ENCODE peak calls at places on chromosome 14, in nine cellular contexts. One of them, this sample, is unnamed.
A peak's percentile ranks its signal among the peaks of the same experiment; 100 is the strongest.

GRCh38 chr14:57871487-57872080 is 5.7 kb upstream of the SLC35F4 start:
- DNase-seq in stimulated activated CD4-positive, alpha-beta T cell treated with anti-CD3 and anti-CD28 coated beads, Interleukin-15, amount 100 ng/mL, for 1 hour: no peak
- DNase-seq in heart left ventricle: peak; percentile 25
- DNase-seq in transverse colon: no peak
- DNase-seq in NCI-H510A: no peak
- DNase-seq in NCI-H187 treated with DMSO at 0.1 percent for 48 hours: no peak
- DNase-seq in NCI-H1694 treated with DMSO at 0.1 percent for 48 hours: peak; percentile 73
- DNase-seq in NCI-H2029: no peak
- DNase-seq in NCI-H1105 treated with DMSO at 0.1 percent for 48 hours: peak; percentile 24
- DNase-seq in this sample: peak; percentile 36

GRCh38 chr14:32986791-32987545 is 48.3 kb downstream of the NPAS3 start:
- DNase-seq in stimulated activated CD4-positive, alpha-beta T cell treated with anti-CD3 and anti-CD28 coated beads, Interleukin-15, amount 100 ng/mL, for 1 hour: no peak
- DNase-seq in heart left ventricle: no peak
- DNase-seq in transverse colon: no peak
- DNase-seq in NCI-H510A: no peak
- DNase-seq in NCI-H187 treated with DMSO at 0.1 percent for 48 hours: no peak
- DNase-seq in NCI-H1694 treated with DMSO at 0.1 percent for 48 hours: no peak
- DNase-seq in NCI-H2029: no peak
- DNase-seq in NCI-H1105 treated with DMSO at 0.1 percent for 48 hours: no peak
- DNase-seq in this sample: peak; percentile 41

GRCh38 chr14:23562822-23563472 is 4.6 kb downstream of the AP1G2 start:
- DNase-seq in stimulated activated CD4-positive, alpha-beta T cell treated with anti-CD3 and anti-CD28 coated beads, Interleukin-15, amount 100 ng/mL, for 1 hour: no peak
- DNase-seq in heart left ventricle: no peak
- DNase-seq in transverse colon: peak; percentile 41
- DNase-seq in NCI-H510A: no peak
- DNase-seq in NCI-H187 treated with DMSO at 0.1 percent for 48 hours: no peak
- DNase-seq in NCI-H1694 treated with DMSO at 0.1 percent for 48 hours: peak; percentile 68
- DNase-seq in NCI-H2029: peak; percentile 66
- DNase-seq in NCI-H1105 treated with DMSO at 0.1 percent for 48 hours: peak; percentile 57
- DNase-seq in this sample: no peak

GRCh38 chr14:79583738-79584405 is 627.4 kb downstream of the DIO2 start:
- DNase-seq in stimulated activated CD4-positive, alpha-beta T cell treated with anti-CD3 and anti-CD28 coated beads, Interleukin-15, amount 100 ng/mL, for 1 hour: no peak
- DNase-seq in heart left ventricle: no peak
- DNase-seq in transverse colon: no peak
- DNase-seq in NCI-H510A: no peak
- DNase-seq in NCI-H187 treated with DMSO at 0.1 percent for 48 hours: no peak
- DNase-seq in NCI-H1694 treated with DMSO at 0.1 percent for 48 hours: no peak
- DNase-seq in NCI-H2029: no peak
- DNase-seq in NCI-H1105 treated with DMSO at 0.1 percent for 48 hours: no peak
- DNase-seq in this sample: peak; percentile 48

GRCh38 chr14:55097894-55098560 is 31.0 kb upstream of the LGALS3 start:
- DNase-seq in stimulated activated CD4-positive, alpha-beta T cell treated with anti-CD3 and anti-CD28 coated beads, Interleukin-15, amount 100 ng/mL, for 1 hour: no peak
- DNase-seq in heart left ventricle: no peak
- DNase-seq in transverse colon: peak; percentile 71
- DNase-seq in NCI-H510A: no peak
- DNase-seq in NCI-H187 treated with DMSO at 0.1 percent for 48 hours: no peak
- DNase-seq in NCI-H1694 treated with DMSO at 0.1 percent for 48 hours: no peak
- DNase-seq in NCI-H2029: peak; percentile 47
- DNase-seq in NCI-H1105 treated with DMSO at 0.1 percent for 48 hours: no peak
- DNase-seq in this sample: no peak

GRCh38 chr14:37091651-37092050 is 80.8 kb downstream of the SLC25A21 start:
- DNase-seq in stimulated activated CD4-positive, alpha-beta T cell treated with anti-CD3 and anti-CD28 coated beads, Interleukin-15, amount 100 ng/mL, for 1 hour: no peak
- DNase-seq in heart left ventricle: no peak
- DNase-seq in transverse colon: no peak
- DNase-seq in NCI-H510A: no peak
- DNase-seq in NCI-H187 treated with DMSO at 0.1 percent for 48 hours: no peak
- DNase-seq in NCI-H1694 treated with DMSO at 0.1 percent for 48 hours: no peak
- DNase-seq in NCI-H2029: no peak
- DNase-seq in NCI-H1105 treated with DMSO at 0.1 percent for 48 hours: no peak
- DNase-seq in this sample: no peak

GRCh38 chr14:95389471-95390011 is 69.8 kb upstream of the CLMN start:
- DNase-seq in stimulated activated CD4-positive, alpha-beta T cell treated with anti-CD3 and anti-CD28 coated beads, Interleukin-15, amount 100 ng/mL, for 1 hour: no peak
- DNase-seq in heart left ventricle: peak; percentile 97
- DNase-seq in transverse colon: no peak
- DNase-seq in NCI-H510A: no peak
- DNase-seq in NCI-H187 treated with DMSO at 0.1 percent for 48 hours: no peak
- DNase-seq in NCI-H1694 treated with DMSO at 0.1 percent for 48 hours: no peak
- DNase-seq in NCI-H2029: no peak
- DNase-seq in NCI-H1105 treated with DMSO at 0.1 percent for 48 hours: no peak
- DNase-seq in this sample: peak; percentile 74

GRCh38 chr14:68394719-68395117 is 398.1 kb downstream of the ZFP36L1 start:
- DNase-seq in stimulated activated CD4-positive, alpha-beta T cell treated with anti-CD3 and anti-CD28 coated beads, Interleukin-15, amount 100 ng/mL, for 1 hour: no peak
- DNase-seq in heart left ventricle: peak; percentile 29
- DNase-seq in transverse colon: no peak
- DNase-seq in NCI-H510A: no peak
- DNase-seq in NCI-H187 treated with DMSO at 0.1 percent for 48 hours: no peak
- DNase-seq in NCI-H1694 treated with DMSO at 0.1 percent for 48 hours: no peak
- DNase-seq in NCI-H2029: no peak
- DNase-seq in NCI-H1105 treated with DMSO at 0.1 percent for 48 hours: no peak
- DNase-seq in this sample: no peak

GRCh38 chr14:21476925-21477681 is at the start of the genes RAB2B and TOX4:
- DNase-seq in stimulated activated CD4-positive, alpha-beta T cell treated with anti-CD3 and anti-CD28 coated beads, Interleukin-15, amount 100 ng/mL, for 1 hour: peak; percentile 92
- DNase-seq in heart left ventricle: peak; percentile 97
- DNase-seq in transverse colon: peak; percentile 97
- DNase-seq in NCI-H510A: peak; percentile 97
- DNase-seq in NCI-H187 treated with DMSO at 0.1 percent for 48 hours: peak; percentile 100
- DNase-seq in NCI-H1694 treated with DMSO at 0.1 percent for 48 hours: peak; percentile 99
- DNase-seq in NCI-H2029: peak; percentile 98
- DNase-seq in NCI-H1105 treated with DMSO at 0.1 percent for 48 hours: peak; percentile 98
- DNase-seq in this sample: peak; percentile 96

GRCh38 chr14:68794130-68794855 is 1.4 kb upstream of the ZFP36L1 start:
- DNase-seq in stimulated activated CD4-positive, alpha-beta T cell treated with anti-CD3 and anti-CD28 coated beads, Interleukin-15, amount 100 ng/mL, for 1 hour: peak; percentile 76
- DNase-seq in heart left ventricle: peak; percentile 92
- DNase-seq in transverse colon: peak; percentile 85
- DNase-seq in NCI-H510A: no peak
- DNase-seq in NCI-H187 treated with DMSO at 0.1 percent for 48 hours: no peak
- DNase-seq in NCI-H1694 treated with DMSO at 0.1 percent for 48 hours: no peak
- DNase-seq in NCI-H2029: peak; percentile 16
- DNase-seq in NCI-H1105 treated with DMSO at 0.1 percent for 48 hours: peak; percentile 21
- DNase-seq in this sample: peak; percentile 86

GRCh38 chr14:57189070-57189469 is 79.6 kb downstream of the EXOC5 start:
- DNase-seq in stimulated activated CD4-positive, alpha-beta T cell treated with anti-CD3 and anti-CD28 coated beads, Interleukin-15, amount 100 ng/mL, for 1 hour: no peak
- DNase-seq in heart left ventricle: no peak
- DNase-seq in transverse colon: no peak
- DNase-seq in NCI-H510A: peak; percentile 30
- DNase-seq in NCI-H187 treated with DMSO at 0.1 percent for 48 hours: no peak
- DNase-seq in NCI-H1694 treated with DMSO at 0.1 percent for 48 hours: peak; percentile 97
- DNase-seq in NCI-H2029: peak; percentile 82
- DNase-seq in NCI-H1105 treated with DMSO at 0.1 percent for 48 hours: peak; percentile 85
- DNase-seq in this sample: no peak

GRCh38 chr14:58072288-58073071 is 79.5 kb downstream of the ARMH4 start:
- DNase-seq in stimulated activated CD4-positive, alpha-beta T cell treated with anti-CD3 and anti-CD28 coated beads, Interleukin-15, amount 100 ng/mL, for 1 hour: no peak
- DNase-seq in heart left ventricle: peak; percentile 38
- DNase-seq in transverse colon: peak; percentile 41
- DNase-seq in NCI-H510A: no peak
- DNase-seq in NCI-H187 treated with DMSO at 0.1 percent for 48 hours: peak; percentile 44
- DNase-seq in NCI-H1694 treated with DMSO at 0.1 percent for 48 hours: peak; percentile 83
- DNase-seq in NCI-H2029: peak; percentile 67
- DNase-seq in NCI-H1105 treated with DMSO at 0.1 percent for 48 hours: peak; percentile 57
- DNase-seq in this sample: peak; percentile 15

GRCh38 chr14:55688566-55688965 is 108.6 kb downstream of the KTN1 start:
- DNase-seq in stimulated activated CD4-positive, alpha-beta T cell treated with anti-CD3 and anti-CD28 coated beads, Interleukin-15, amount 100 ng/mL, for 1 hour: no peak
- DNase-seq in heart left ventricle: no peak
- DNase-seq in transverse colon: no peak
- DNase-seq in NCI-H510A: no peak
- DNase-seq in NCI-H187 treated with DMSO at 0.1 percent for 48 hours: no peak
- DNase-seq in NCI-H1694 treated with DMSO at 0.1 percent for 48 hours: no peak
- DNase-seq in NCI-H2029: no peak
- DNase-seq in NCI-H1105 treated with DMSO at 0.1 percent for 48 hours: no peak
- DNase-seq in this sample: no peak

GRCh38 chr14:94021001-94021400 is 5.1 kb upstream of the OTUB2 start:
- DNase-seq in stimulated activated CD4-positive, alpha-beta T cell treated with anti-CD3 and anti-CD28 coated beads, Interleukin-15, amount 100 ng/mL, for 1 hour: no peak
- DNase-seq in heart left ventricle: no peak
- DNase-seq in transverse colon: no peak
- DNase-seq in NCI-H510A: no peak
- DNase-seq in NCI-H187 treated with DMSO at 0.1 percent for 48 hours: no peak
- DNase-seq in NCI-H1694 treated with DMSO at 0.1 percent for 48 hours: no peak
- DNase-seq in NCI-H2029: no peak
- DNase-seq in NCI-H1105 treated with DMSO at 0.1 percent for 48 hours: no peak
- DNase-seq in this sample: no peak

GRCh38 chr14:41597647-41598046 is 9.0 kb upstream of the LRFN5 start:
- DNase-seq in stimulated activated CD4-positive, alpha-beta T cell treated with anti-CD3 and anti-CD28 coated beads, Interleukin-15, amount 100 ng/mL, for 1 hour: no peak
- DNase-seq in heart left ventricle: no peak
- DNase-seq in transverse colon: no peak
- DNase-seq in NCI-H510A: no peak
- DNase-seq in NCI-H187 treated with DMSO at 0.1 percent for 48 hours: no peak
- DNase-seq in NCI-H1694 treated with DMSO at 0.1 percent for 48 hours: no peak
- DNase-seq in NCI-H2029: no peak
- DNase-seq in NCI-H1105 treated with DMSO at 0.1 percent for 48 hours: no peak
- DNase-seq in this sample: no peak

GRCh38 chr14:105944632-105945610 is 418.5 kb downstream of the TMEM121 start:
- DNase-seq in stimulated activated CD4-positive, alpha-beta T cell treated with anti-CD3 and anti-CD28 coated beads, Interleukin-15, amount 100 ng/mL, for 1 hour: peak; percentile 36
- DNase-seq in heart left ventricle: no peak
- DNase-seq in transverse colon: peak; percentile 77
- DNase-seq in NCI-H510A: no peak
- DNase-seq in NCI-H187 treated with DMSO at 0.1 percent for 48 hours: no peak
- DNase-seq in NCI-H1694 treated with DMSO at 0.1 percent for 48 hours: peak; percentile 51
- DNase-seq in NCI-H2029: peak; percentile 23
- DNase-seq in NCI-H1105 treated with DMSO at 0.1 percent for 48 hours: peak; percentile 63
- DNase-seq in this sample: no peak

GRCh38 chr14:23183479-23183878 is at the start of gene SLC7A8:
- DNase-seq in stimulated activated CD4-positive, alpha-beta T cell treated with anti-CD3 and anti-CD28 coated beads, Interleukin-15, amount 100 ng/mL, for 1 hour: no peak
- DNase-seq in heart left ventricle: peak; percentile 54
- DNase-seq in transverse colon: peak; percentile 67
- DNase-seq in NCI-H510A: no peak
- DNase-seq in NCI-H187 treated with DMSO at 0.1 percent for 48 hours: no peak
- DNase-seq in NCI-H1694 treated with DMSO at 0.1 percent for 48 hours: peak; percentile 67
- DNase-seq in NCI-H2029: peak; percentile 55
- DNase-seq in NCI-H1105 treated with DMSO at 0.1 percent for 48 hours: peak; percentile 70
- DNase-seq in this sample: no peak

GRCh38 chr14:32077081-32078029 is at the start of gene ARHGAP5:
- DNase-seq in stimulated activated CD4-positive, alpha-beta T cell treated with anti-CD3 and anti-CD28 coated beads, Interleukin-15, amount 100 ng/mL, for 1 hour: peak; percentile 46
- DNase-seq in heart left ventricle: peak; percentile 77
- DNase-seq in transverse colon: peak; percentile 51
- DNase-seq in NCI-H510A: peak; percentile 74
- DNase-seq in NCI-H187 treated with DMSO at 0.1 percent for 48 hours: no peak
- DNase-seq in NCI-H1694 treated with DMSO at 0.1 percent for 48 hours: peak; percentile 42
- DNase-seq in NCI-H2029: peak; percentile 94
- DNase-seq in NCI-H1105 treated with DMSO at 0.1 percent for 48 hours: peak; percentile 67
- DNase-seq in this sample: no peak

GRCh38 chr14:73180385-73180805 is 44.1 kb downstream of the PSEN1 start:
- DNase-seq in stimulated activated CD4-positive, alpha-beta T cell treated with anti-CD3 and anti-CD28 coated beads, Interleukin-15, amount 100 ng/mL, for 1 hour: no peak
- DNase-seq in heart left ventricle: no peak
- DNase-seq in transverse colon: no peak
- DNase-seq in NCI-H510A: no peak
- DNase-seq in NCI-H187 treated with DMSO at 0.1 percent for 48 hours: no peak
- DNase-seq in NCI-H1694 treated with DMSO at 0.1 percent for 48 hours: no peak
- DNase-seq in NCI-H2029: no peak
- DNase-seq in NCI-H1105 treated with DMSO at 0.1 percent for 48 hours: no peak
- DNase-seq in this sample: peak; percentile 4

GRCh38 chr14:85319998-85320397 is 209.9 kb upstream of the FLRT2 start:
- DNase-seq in stimulated activated CD4-positive, alpha-beta T cell treated with anti-CD3 and anti-CD28 coated beads, Interleukin-15, amount 100 ng/mL, for 1 hour: no peak
- DNase-seq in heart left ventricle: no peak
- DNase-seq in transverse colon: no peak
- DNase-seq in NCI-H510A: no peak
- DNase-seq in NCI-H187 treated with DMSO at 0.1 percent for 48 hours: no peak
- DNase-seq in NCI-H1694 treated with DMSO at 0.1 percent for 48 hours: no peak
- DNase-seq in NCI-H2029: no peak
- DNase-seq in NCI-H1105 treated with DMSO at 0.1 percent for 48 hours: no peak
- DNase-seq in this sample: peak; percentile 56

GRCh38 chr14:56216631-56217379 is 98.6 kb downstream of the PELI2 start:
- DNase-seq in stimulated activated CD4-positive, alpha-beta T cell treated with anti-CD3 and anti-CD28 coated beads, Interleukin-15, amount 100 ng/mL, for 1 hour: no peak
- DNase-seq in heart left ventricle: peak; percentile 68
- DNase-seq in transverse colon: peak; percentile 51
- DNase-seq in NCI-H510A: peak; percentile 30
- DNase-seq in NCI-H187 treated with DMSO at 0.1 percent for 48 hours: peak; percentile 26
- DNase-seq in NCI-H1694 treated with DMSO at 0.1 percent for 48 hours: peak; percentile 35
- DNase-seq in NCI-H2029: peak; percentile 86
- DNase-seq in NCI-H1105 treated with DMSO at 0.1 percent for 48 hours: peak; percentile 85
- DNase-seq in this sample: no peak

GRCh38 chr14:102998393-102998792 is 59.0 kb downstream of the CDC42BPB start:
- DNase-seq in stimulated activated CD4-positive, alpha-beta T cell treated with anti-CD3 and anti-CD28 coated beads, Interleukin-15, amount 100 ng/mL, for 1 hour: no peak
- DNase-seq in heart left ventricle: no peak
- DNase-seq in transverse colon: no peak
- DNase-seq in NCI-H510A: no peak
- DNase-seq in NCI-H187 treated with DMSO at 0.1 percent for 48 hours: no peak
- DNase-seq in NCI-H1694 treated with DMSO at 0.1 percent for 48 hours: no peak
- DNase-seq in NCI-H2029: no peak
- DNase-seq in NCI-H1105 treated with DMSO at 0.1 percent for 48 hours: no peak
- DNase-seq in this sample: no peak

GRCh38 chr14:91482278-91483023 is 27.7 kb downstream of the PPP4R3A start:
- DNase-seq in stimulated activated CD4-positive, alpha-beta T cell treated with anti-CD3 and anti-CD28 coated beads, Interleukin-15, amount 100 ng/mL, for 1 hour: no peak
- DNase-seq in heart left ventricle: no peak
- DNase-seq in transverse colon: no peak
- DNase-seq in NCI-H510A: no peak
- DNase-seq in NCI-H187 treated with DMSO at 0.1 percent for 48 hours: no peak
- DNase-seq in NCI-H1694 treated with DMSO at 0.1 percent for 48 hours: no peak
- DNase-seq in NCI-H2029: no peak
- DNase-seq in NCI-H1105 treated with DMSO at 0.1 percent for 48 hours: no peak
- DNase-seq in this sample: peak; percentile 37

This sample was measured in skeletal muscle cell.